ENCODE peak calls at places on chromosomes 4 and X, in five cellular contexts. D is epithelial cell of esophagus, R is fibroblast of lung, X is PC-9, G is NCI-H1930. J is an unnamed sample.

GRCh38 chr4:7772708-7773385 is 166.8 kb downstream of the AFAP1 start:
- DNase-seq in X (no peak), R (peak), D (no peak), G (no peak), J (peak)

GRCh38 chr4:112058433-112058832 is 86.8 kb upstream of the FAM241A start:
- DNase-seq in D (peak), G (no peak), R (no peak), X (no peak), J (no peak)

GRCh38 chrX:42398967-42399631 is 378.9 kb downstream of the PPP1R2C start:
- DNase-seq in D (no peak), G (no peak), R (no peak), X (no peak), J (no peak)

GRCh38 chr4:122728781-122729330 is 3.6 kb upstream of the BBS12 start:
- DNase-seq in G (no peak), D (no peak), R (no peak), X (no peak), J (peak)

GRCh38 chr4:153241970-153242847 is 38.0 kb downstream of the TRIM2 start:
- DNase-seq in X (no peak), R (peak), D (no peak), G (no peak), J (peak)

GRCh38 chr4:94365304-94365703 is 22.7 kb upstream of the HPGDS start:
- DNase-seq in G (no peak), R (no peak), X (no peak), D (no peak), J (no peak)

GRCh38 chr4:98928131-98928504 is 815 bp downstream of the EIF4E start:
- DNase-seq in D (peak), R (peak), G (peak), X (peak), J (peak)

GRCh38 chr4:92328095-92328494 is 24.3 kb downstream of the GRID2 start:
- DNase-seq in R (no peak), G (no peak), X (no peak), D (no peak), J (no peak)

GRCh38 chr4:133996431-133997121 is 205.0 kb downstream of the PABPC4L start:
- DNase-seq in D (peak), X (no peak), R (no peak), G (no peak), J (no peak)

GRCh38 chr4:34046580-34046979 is 2197.7 kb downstream of the ARAP2 start:
- DNase-seq in G (no peak), X (peak), R (peak), D (peak), J (no peak)

GRCh38 chr4:4673070-4673469 is 131.2 kb upstream of the STX18 start:
- DNase-seq in R (peak), D (peak), X (peak), G (no peak), J (no peak)

GRCh38 chrX:77014655-77015377 is 432.4 kb upstream of the FGF16 start:
- DNase-seq in X (no peak), G (peak), R (no peak), D (no peak), J (no peak)

GRCh38 chr4:97013309-97014106 is 1129.8 kb downstream of the STPG2 start:
- DNase-seq in X (no peak), G (no peak), R (no peak), D (no peak), J (no peak)

GRCh38 chr4:183987987-183988392 is 82.9 kb downstream of the STOX2 start:
- DNase-seq in G (no peak), R (peak), D (peak), X (peak), J (peak)

GRCh38 chrX:17580529-17581155 is 156.7 kb upstream of the SCML1 start:
- DNase-seq in R (peak), X (no peak), G (no peak), D (no peak), J (peak)

GRCh38 chrX:41913476-41913875 is 9.9 kb downstream of the CASK start:
- DNase-seq in X (no peak), G (no peak), R (peak), D (no peak), J (no peak)

GRCh38 chr4:43776371-43776770 is 672.2 kb downstream of the KCTD8 start:
- DNase-seq in X (no peak), R (peak), D (peak), G (no peak), J (no peak)

GRCh38 chr4:94827481-94828110 is 69.8 kb downstream of the BMPR1B start:
- DNase-seq in X (peak), G (no peak), R (peak), D (peak), J (peak)

GRCh38 chr4:55272576-55272975 is 73.5 kb upstream of the SRD5A3 start:
- DNase-seq in D (no peak), X (no peak), G (no peak), R (no peak), J (no peak)

GRCh38 chrX:115900425-115900824 is 270.1 kb upstream of the AGTR2 start:
- DNase-seq in G (no peak), R (no peak), X (no peak), D (no peak), J (no peak)

GRCh38 chr4:113823291-113823659 is 61.7 kb upstream of the CAMK2D start:
- DNase-seq in G (no peak), D (peak), X (no peak), R (no peak), J (no peak)

GRCh38 chr4:6330384-6330767 is 60.7 kb downstream of the WFS1 start:
- DNase-seq in D (no peak), X (no peak), G (no peak), R (no peak), J (no peak)

GRCh38 chr4:152778656-152779512 is 646 bp downstream of the TIGD4 start:
- DNase-seq in R (peak), D (peak), G (peak), X (no peak), J (peak)